ENCODE peak calls at places on chromosomes 16 and 17, in five cellular contexts. W is C1 segment of cervical spinal cord, F is bronchial epithelial cell, A is stomach, O is NB4. H is an unnamed sample.

GRCh38 chr16:67206838-67207115 is 7.8 kb downstream of the ELMO3 start:
- DNase-seq in A (no peak), F (peak; percentile 67), O (no peak), W (no peak), H (no peak)

GRCh38 chr16:88264641-88265285 is 118.0 kb upstream of the ZNF469 start:
- DNase-seq in W (peak; percentile 65), F (peak; percentile 90), O (peak; percentile 62), A (peak; percentile 94), H (no peak)

GRCh38 chr17:57732062-57732461 is 13.0 kb downstream of the CCDC182 start:
- DNase-seq in F (peak; percentile 4), O (no peak), A (no peak), W (no peak), H (no peak)

GRCh38 chr17:49406791-49407190 is 7.9 kb downstream of the PHB1 start:
- DNase-seq in W (no peak), A (no peak), F (no peak), O (no peak), H (no peak)

GRCh38 chr17:2949469-2950044 is 113.8 kb downstream of the OR1D5 start:
- DNase-seq in W (no peak), O (no peak), F (peak; percentile 90), A (peak; percentile 82), H (no peak)

GRCh38 chr16:28319476-28320022 is 27.2 kb downstream of the SBK1 start:
- DNase-seq in W (no peak), O (no peak), F (no peak), A (no peak), H (no peak)

GRCh38 chr17:1049446-1050225 is 52.7 kb downstream of the TIMM22 start:
- DNase-seq in W (no peak), F (no peak), A (no peak), O (no peak), H (no peak)

GRCh38 chr17:39704821-39705551 is 5.1 kb downstream of the ERBB2 start:
- DNase-seq in A (peak; percentile 77), W (no peak), O (no peak), F (no peak), H (no peak)

GRCh38 chr17:40910441-40910841 is 25.4 kb upstream of the KRT20 start:
- DNase-seq in F (peak; percentile 38), A (no peak), O (no peak), W (no peak), H (no peak)

GRCh38 chr17:4771519-4772234 is at the start of gene TM4SF5:
- DNase-seq in A (peak; percentile 76), W (no peak), O (no peak), F (no peak), H (no peak)

GRCh38 chr17:4833941-4834501 is 881 bp downstream of the MINK1 start:
- DNase-seq in O (peak; percentile 29), F (no peak), W (no peak), A (no peak), H (peak; percentile 65)

GRCh38 chr16:2190659-2191445 is 5.6 kb downstream of the CASKIN1 start:
- DNase-seq in F (no peak), W (no peak), A (no peak), O (no peak), H (peak; percentile 59)

GRCh38 chr16:87407511-87408112 is 15.5 kb downstream of the MAP1LC3B start:
- DNase-seq in O (peak; percentile 100), F (peak; percentile 43), W (no peak), A (peak; percentile 58), H (no peak)

GRCh38 chr16:57964157-57964700 is 6.7 kb downstream of the CNGB1 start:
- DNase-seq in A (no peak), W (no peak), O (no peak), F (no peak), H (no peak)

GRCh38 chr16:80300876-80301275 is 239.9 kb upstream of the DYNLRB2 start:
- DNase-seq in O (no peak), W (no peak), F (no peak), A (no peak), H (no peak)

GRCh38 chr16:76670125-76670857 is 393.1 kb downstream of the CNTNAP4 start:
- DNase-seq in O (no peak), F (peak; percentile 50), W (no peak), A (no peak), H (no peak)

GRCh38 chr16:47925811-47926460 is 229.9 kb downstream of the ABCC12 start:
- DNase-seq in F (peak; percentile 92), W (no peak), A (no peak), O (no peak), H (no peak)

GRCh38 chr16:2529961-2530628 is 1.1 kb downstream of the CEMP1 start:
- DNase-seq in A (no peak), W (no peak), O (no peak), F (no peak), H (no peak)

GRCh38 chr16:54284931-54285413 is 1.6 kb downstream of the IRX3 start:
- DNase-seq in F (no peak), O (peak; percentile 80), A (no peak), W (no peak), H (no peak)

GRCh38 chr16:67150833-67151396 is at the start of gene B3GNT9:
- DNase-seq in F (peak; percentile 38), W (peak; percentile 24), A (peak; percentile 67), O (peak; percentile 5), H (no peak)

GRCh38 chr16:24075302-24075701 is 180.8 kb upstream of the CACNG3 start:
- DNase-seq in W (no peak), A (no peak), O (no peak), F (no peak), H (no peak)

GRCh38 chr17:7717756-7718350 is 309 bp downstream of the DNAH2 start:
- DNase-seq in O (peak; percentile 46), F (no peak), W (no peak), A (no peak), H (no peak)

GRCh38 chr16:85497622-85498314 is 115.4 kb upstream of the GSE1 start:
- DNase-seq in A (no peak), W (no peak), F (no peak), O (no peak), H (no peak)

GRCh38 chr17:57211010-57211411 is 45.3 kb upstream of the MSI2 start:
- DNase-seq in W (no peak), O (no peak), F (peak; percentile 63), A (no peak), H (no peak)

GRCh38 chr17:57755479-57756070 is 10.5 kb upstream of the CCDC182 start:
- DNase-seq in A (no peak), W (no peak), F (no peak), O (no peak), H (no peak)

GRCh38 chr16:84567446-84567962 is 50.4 kb downstream of the COTL1 start:
- DNase-seq in A (no peak), F (no peak), O (no peak), W (no peak), H (no peak)

GRCh38 chr16:14358697-14359305 is 271.3 kb downstream of the PARN start:
- DNase-seq in O (no peak), A (no peak), F (peak; percentile 95), W (no peak), H (no peak)

GRCh38 chr16:86751081-86752030 is 173.0 kb downstream of the FOXL1 start:
- DNase-seq in F (peak; percentile 74), W (no peak), O (peak; percentile 27), A (no peak), H (no peak)

GRCh38 chr16:84196727-84197486 is 6.0 kb downstream of the ADAD2 start:
- DNase-seq in A (no peak), F (peak; percentile 75), O (no peak), W (no peak), H (no peak)

GRCh38 chr16:84919751-84920150 is 91.6 kb downstream of the ZDHHC7 start:
- DNase-seq in W (no peak), F (no peak), O (no peak), A (no peak), H (no peak)

H was measured in Karpas-422.